ENCODE peak calls at places on chromosomes 3 and 15, in nine cellular contexts. D is psoas muscle; E is right atrium auricular region; T is CD8-positive, alpha-beta memory T cell; J is body of pancreas; U is adrenal gland; W is sigmoid colon; A is osteoblast; C is lower lobe of right lung. O is an unnamed sample.

GRCh38 chr3:147359177-147360062 is 46.9 kb downstream of the ZIC4 start:
- DNase-seq in E (no peak), T (no peak), U (no peak), C (no peak), J (no peak), W (no peak), D (no peak), A (no peak), O (no peak)

GRCh38 chr15:98700501-98700900 is 52.2 kb downstream of the IGF1R start:
- DNase-seq in W (no peak), T (no peak), J (no peak), E (no peak), D (no peak), C (no peak), A (no peak), U (no peak), O (no peak)

GRCh38 chr3:59769132-59769531 is 719.3 kb upstream of the CFAP20DC start:
- DNase-seq in A (no peak), W (no peak), E (no peak), J (no peak), D (no peak), T (no peak), U (no peak), C (no peak), O (no peak)

GRCh38 chr15:75201609-75202250 is at the start of gene C15orf39:
- DNase-seq in U (peak), A (peak), D (peak), C (peak), T (peak), J (peak), W (peak), E (no peak), O (peak)

GRCh38 chr3:62329970-62330369 is 43.4 kb downstream of the FEZF2 start:
- DNase-seq in D (no peak), E (no peak), C (no peak), J (no peak), W (no peak), T (no peak), A (no peak), U (no peak), O (no peak)

GRCh38 chr15:65829150-65829764 is 37.2 kb upstream of the DENND4A start:
- DNase-seq in C (no peak), D (no peak), U (no peak), T (no peak), W (no peak), E (no peak), A (no peak), J (no peak), O (no peak)

GRCh38 chr3:99852851-99853250 is 35.2 kb downstream of the CMSS1 start:
- DNase-seq in D (no peak), T (no peak), A (no peak), E (no peak), U (no peak), J (no peak), W (no peak), C (no peak), O (no peak)

GRCh38 chr15:69914960-69915359 is 182.8 kb downstream of the TLE3 start:
- DNase-seq in J (no peak), C (no peak), T (no peak), U (no peak), D (no peak), E (no peak), W (no peak), A (no peak), O (peak)

GRCh38 chr3:197613187-197613586 is 57.4 kb upstream of the BDH1 start:
- DNase-seq in W (no peak), J (no peak), U (no peak), D (no peak), E (no peak), A (no peak), C (no peak), T (no peak), O (no peak)

GRCh38 chr3:172365028-172365567 is 83.2 kb downstream of the GHSR start:
- DNase-seq in T (no peak), U (no peak), W (no peak), D (no peak), C (no peak), E (no peak), A (no peak), J (no peak), O (no peak)
- H3K27ac ChIP-seq in T (no peak), U (no peak), W (no peak), D (no peak), C (no peak), E (no peak), A (no peak), J (no peak), O (no peak)

GRCh38 chr3:156609115-156609514 is 54.2 kb upstream of the SSR3 start:
- DNase-seq in C (no peak), U (no peak), E (no peak), D (no peak), W (no peak), T (no peak), J (no peak), A (no peak), O (no peak)

GRCh38 chr3:156605686-156606605 is 51.0 kb upstream of the SSR3 start:
- DNase-seq in D (peak), W (peak), E (peak), C (peak), T (no peak), J (peak), A (peak), U (no peak), O (no peak)

GRCh38 chr3:156608601-156609000 is 53.7 kb upstream of the SSR3 start:
- DNase-seq in U (no peak), D (no peak), C (no peak), E (no peak), A (no peak), W (no peak), J (no peak), T (no peak), O (no peak)

GRCh38 chr3:156604642-156605144 is 49.8 kb upstream of the SSR3 start:
- DNase-seq in U (no peak), A (no peak), T (no peak), J (no peak), W (no peak), E (no peak), D (no peak), C (no peak), O (no peak)

GRCh38 chr3:156606729-156607128 is 51.8 kb upstream of the SSR3 start:
- DNase-seq in E (no peak), J (no peak), T (no peak), D (no peak), A (no peak), U (no peak), W (no peak), C (no peak), O (no peak)
- H3K4me3 ChIP-seq in E (peak), J (no peak), T (no peak), D (peak), A (peak), U (no peak), W (peak), C (peak), O (no peak)

GRCh38 chr3:53162672-53163458 is 1.9 kb downstream of the PRKCD start:
- DNase-seq in T (peak), D (no peak), C (no peak), W (no peak), A (peak), J (peak), E (no peak), U (no peak), O (no peak)
- H3K27ac ChIP-seq in T (peak), D (no peak), C (peak), W (peak), A (peak), J (peak), E (peak), U (peak), O (peak)

GRCh38 chr3:132843851-132844565 is 121.8 kb upstream of the NPHP3 start:
- DNase-seq in J (no peak), U (no peak), D (no peak), T (no peak), W (no peak), C (no peak), E (no peak), A (no peak), O (no peak)
- H3K4me3 ChIP-seq in J (no peak), U (no peak), D (no peak), T (no peak), W (no peak), C (no peak), E (no peak), A (no peak), O (no peak)

GRCh38 chr3:47384425-47384824 is 3.6 kb downstream of the PTPN23 start:
- DNase-seq in C (no peak), E (no peak), W (no peak), D (no peak), A (no peak), J (no peak), U (no peak), T (no peak), O (no peak)
- H3K27ac ChIP-seq in C (no peak), E (no peak), W (no peak), D (peak), A (no peak), J (no peak), U (peak), T (no peak), O (no peak)

GRCh38 chr3:63967675-63968611 is 55.4 kb downstream of the PSMD6 start:
- DNase-seq in W (peak), D (peak), T (peak), E (no peak), C (no peak), A (no peak), J (peak), U (no peak), O (no peak)
- H3K4me3 ChIP-seq in W (peak), D (peak), T (peak), E (peak), C (peak), A (peak), J (no peak), U (no peak), O (peak)

DNA sequence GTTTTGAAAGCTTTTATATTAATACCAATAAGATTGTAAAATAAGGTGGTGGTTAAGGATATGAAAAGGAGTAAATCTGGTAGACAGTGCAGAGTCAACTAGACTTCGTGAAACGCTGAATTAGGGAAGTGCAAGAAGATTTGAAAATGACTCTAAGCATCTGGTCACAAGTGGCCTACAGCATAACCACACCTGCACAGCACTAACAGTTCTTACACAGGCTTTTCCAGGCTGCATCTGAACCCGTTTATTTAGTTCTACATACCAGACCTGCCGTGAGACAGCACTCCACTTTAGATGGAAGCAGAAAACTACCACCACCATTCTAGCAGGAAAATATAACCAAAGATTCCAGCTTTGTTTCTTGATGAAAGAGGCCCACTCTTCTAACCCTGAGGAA is 1.9 kb downstream of the DMXL2 start:
- DNase-seq in E (no peak), J (no peak), T (no peak), D (no peak), U (no peak), A (no peak), C (no peak), W (no peak), O (no peak)
- H3K27ac ChIP-seq in E (no peak), J (no peak), T (no peak), D (no peak), U (peak), A (no peak), C (no peak), W (no peak), O (peak)

GRCh38 chr3:34109846-34110245 is 311.4 kb downstream of the PDCD6IP start:
- DNase-seq in D (no peak), C (no peak), W (no peak), E (no peak), U (no peak), J (no peak), A (no peak), T (no peak), O (no peak)

GRCh38 chr3:34106379-34106778 is 307.9 kb downstream of the PDCD6IP start:
- DNase-seq in C (no peak), E (no peak), U (no peak), D (no peak), T (no peak), W (no peak), A (no peak), J (no peak), O (no peak)

GRCh38 chr3:34107669-34108068 is 309.2 kb downstream of the PDCD6IP start:
- DNase-seq in T (no peak), U (no peak), J (no peak), C (no peak), A (no peak), E (no peak), W (no peak), D (no peak), O (no peak)

GRCh38 chr3:34108976-34109375 is 310.5 kb downstream of the PDCD6IP start:
- DNase-seq in J (no peak), D (no peak), W (no peak), A (no peak), T (no peak), C (no peak), E (no peak), U (no peak), O (no peak)

GRCh38 chr3:34106879-34107278 is 308.4 kb downstream of the PDCD6IP start:
- DNase-seq in C (no peak), J (no peak), T (no peak), W (no peak), A (no peak), E (no peak), U (no peak), D (no peak), O (no peak)
- H3K4me3 ChIP-seq in C (no peak), J (no peak), T (no peak), W (no peak), A (no peak), E (no peak), U (no peak), D (no peak), O (no peak)